ENCODE peak calls at places on chromosome 1, in nine cellular contexts. N, C, J, S, V, T, X, K and F are unnamed samples.

GRCh38 chr1:7568053-7568452 is 203.0 kb upstream of the VAMP3 start:
- DNase-seq in C (no peak), X (no peak), N (no peak), S (no peak), V (no peak), T (no peak), J (no peak), K (no peak), F (no peak)

GRCh38 chr1:10065344-10065685 is 32.6 kb downstream of the UBE4B start:
- DNase-seq in V (no peak), N (no peak), X (peak), T (peak), S (no peak), K (no peak), C (peak), J (no peak), F (no peak)

GRCh38 chr1:179001451-179001850 is 24.2 kb upstream of the FAM20B start:
- DNase-seq in J (no peak), V (no peak), S (no peak), T (no peak), C (peak), K (no peak), N (no peak), X (no peak), F (no peak)

GRCh38 chr1:87410771-87411170 is 82.1 kb downstream of the LMO4 start:
- DNase-seq in X (peak), N (no peak), T (no peak), V (no peak), K (no peak), S (peak), C (no peak), J (peak), F (no peak)

GRCh38 chr1:6007318-6008083 is 15.3 kb upstream of the NPHP4 start:
- DNase-seq in K (no peak), S (no peak), N (no peak), J (no peak), T (peak), C (no peak), V (peak), X (no peak), F (no peak)

GRCh38 chr1:39470040-39470439 is 21.4 kb upstream of the BMP8A start:
- DNase-seq in S (no peak), K (no peak), V (no peak), J (no peak), X (no peak), T (no peak), N (no peak), C (no peak), F (no peak)

GRCh38 chr1:67748630-67749029 is 63.6 kb downstream of the GADD45A start:
- DNase-seq in K (no peak), T (no peak), S (peak), J (no peak), V (peak), C (no peak), N (no peak), X (no peak), F (no peak)

GRCh38 chr1:3294450-3294849 is 160.0 kb upstream of the ARHGEF16 start:
- DNase-seq in J (no peak), N (no peak), T (no peak), C (no peak), K (no peak), S (no peak), V (no peak), X (no peak), F (no peak)

GRCh38 chr1:82517586-82517985 is 716.9 kb downstream of the ADGRL2 start:
- DNase-seq in K (no peak), T (no peak), V (peak), X (no peak), J (no peak), S (peak), N (peak), C (no peak), F (no peak)

GRCh38 chr1:183550915-183551314 is 39.3 kb downstream of the NCF2 start:
- DNase-seq in T (no peak), V (no peak), K (no peak), S (no peak), X (no peak), N (no peak), C (no peak), J (no peak), F (no peak)

GRCh38 chr1:235022341-235023196 is 106.1 kb downstream of the TOMM20 start:
- DNase-seq in S (no peak), T (no peak), N (no peak), C (no peak), J (no peak), K (no peak), X (peak), V (no peak), F (no peak)

GRCh38 chr1:230568676-230569075 is 73.6 kb upstream of the COG2 start:
- DNase-seq in K (no peak), V (no peak), X (no peak), J (no peak), C (no peak), T (no peak), S (no peak), N (no peak), F (no peak)

GRCh38 chr1:230569201-230569600 is 73.1 kb upstream of the COG2 start:
- DNase-seq in V (no peak), C (no peak), T (no peak), N (no peak), J (no peak), S (no peak), K (no peak), X (no peak), F (no peak)

GRCh38 chr1:230570724-230571390 is 71.4 kb upstream of the COG2 start:
- DNase-seq in S (peak), V (peak), K (no peak), X (no peak), T (no peak), J (peak), N (no peak), C (peak), F (no peak)

GRCh38 chr1:230566481-230566880 is 75.8 kb upstream of the COG2 start:
- DNase-seq in N (no peak), T (no peak), V (no peak), S (no peak), C (no peak), J (no peak), X (no peak), K (no peak), F (no peak)

GRCh38 chr1:230568008-230568407 is 74.3 kb upstream of the COG2 start:
- DNase-seq in J (peak), V (peak), X (no peak), C (peak), N (peak), S (peak), K (peak), T (peak), F (no peak)
- TF ChIP-seq CTCF in J (peak), V (peak), X (peak), C (no peak), N (peak), S (peak), K (peak), T (peak), F (peak)

GRCh38 chr1:108816049-108816882 is 40.6 kb downstream of the AKNAD1 start:
- DNase-seq in K (peak), N (peak), C (no peak), J (peak), V (peak), T (peak), X (peak), S (peak), F (peak)
- H3K4me3 ChIP-seq in K (peak), N (no peak), C (no peak), J (no peak), V (peak), T (no peak), X (peak), S (peak), F (peak)

GRCh38 chr1:56411484-56412180 is 167.7 kb downstream of the PLPP3 start:
- DNase-seq in T (no peak), J (no peak), K (no peak), N (no peak), V (no peak), S (no peak), X (no peak), C (no peak), F (no peak)
- TF ChIP-seq CTCF in T (no peak), J (no peak), K (no peak), N (no peak), V (no peak), S (no peak), X (no peak), C (no peak), F (no peak)

GRCh38 chr1:108533351-108534083 is 26.4 kb upstream of the EEIG2 start:
- DNase-seq in X (no peak), V (no peak), K (no peak), T (no peak), C (no peak), J (peak), S (peak), N (no peak), F (no peak)
- H3K4me3 ChIP-seq in X (no peak), V (no peak), K (no peak), T (no peak), C (no peak), J (no peak), S (no peak), N (no peak), F (no peak)

DNA sequence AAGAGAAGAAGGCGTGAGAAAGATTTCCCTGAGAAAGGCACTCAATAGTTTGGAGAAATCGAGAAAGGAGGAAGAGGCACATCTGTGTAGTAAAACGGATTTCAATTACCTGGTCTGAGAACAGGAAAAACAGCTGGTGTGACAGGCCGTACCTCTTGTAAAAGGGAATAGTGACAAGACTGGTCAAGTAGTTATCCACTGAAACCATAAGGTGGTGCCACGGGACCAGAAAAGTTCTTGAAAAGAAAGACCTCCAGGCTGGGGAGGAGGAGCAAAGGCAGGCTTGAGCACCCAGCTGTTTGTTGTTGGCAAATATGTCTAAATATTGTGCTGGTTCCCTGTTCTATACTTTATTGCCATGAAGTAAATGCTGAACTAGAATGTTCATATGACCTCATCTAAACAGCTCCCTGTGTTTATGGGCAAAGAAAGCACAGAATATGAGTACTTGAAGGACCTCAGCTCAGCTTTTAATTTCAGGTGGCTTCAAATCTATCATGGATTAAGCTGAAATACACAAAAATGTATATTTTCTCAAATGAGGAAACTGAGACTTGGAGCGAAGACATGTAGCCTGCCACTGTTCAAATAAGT is 4.0 kb downstream of the HAO2 start:
- DNase-seq in N (peak), X (peak), T (no peak), C (peak), S (peak), K (no peak), J (no peak), V (peak), F (no peak)
- TF ChIP-seq CTCF in N (peak), X (peak), T (no peak), C (no peak), S (no peak), K (no peak), J (no peak), V (peak), F (peak)

GRCh38 chr1:114299331-114300005 is 145.8 kb upstream of the SYT6 start:
- DNase-seq in T (no peak), S (no peak), V (peak), N (no peak), C (no peak), J (no peak), K (no peak), X (no peak), F (no peak)
- H3K4me3 ChIP-seq in T (no peak), S (no peak), V (no peak), N (no peak), C (no peak), J (no peak), K (no peak), X (no peak), F (no peak)